ENCODE peak calls at places on chromosome 14, in six cellular contexts. C is GM13977; M is GM23338; R is coronary artery; K is stomach; F is CD8-positive, alpha-beta T cell. Z is an unnamed sample.

GRCh38 chr14:20400965-20401593 is 12.2 kb downstream of the TEP1 start:
- DNase-seq in C (no peak), K (no peak), R (no peak), M (no peak), F (no peak), Z (no peak)

GRCh38 chr14:98207466-98207865 is 1064.5 kb downstream of the BCL11B start:
- DNase-seq in F (no peak), M (no peak), K (no peak), C (no peak), R (no peak), Z (no peak)

GRCh38 chr14:41051801-41052200 is 554.9 kb upstream of the LRFN5 start:
- DNase-seq in C (no peak), K (no peak), F (no peak), R (no peak), M (peak), Z (no peak)

GRCh38 chr14:98564541-98564940 is 707.5 kb downstream of the BCL11B start:
- DNase-seq in F (no peak), R (no peak), C (no peak), M (no peak), K (no peak), Z (no peak)

GRCh38 chr14:69014829-69015259 is 35.7 kb upstream of the ACTN1 start:
- DNase-seq in C (no peak), M (no peak), F (no peak), K (no peak), R (no peak), Z (no peak)

GRCh38 chr14:71698698-71699097 is 233.5 kb upstream of the RGS6 start:
- DNase-seq in F (no peak), K (no peak), M (no peak), R (no peak), C (no peak), Z (peak)

GRCh38 chr14:46259536-46259935 is 392.0 kb downstream of the RPL10L start:
- DNase-seq in M (peak), R (no peak), K (no peak), F (no peak), C (no peak), Z (no peak)

GRCh38 chr14:38941485-38941884 is 161.6 kb downstream of the SEC23A start:
- DNase-seq in F (no peak), C (no peak), K (no peak), M (peak), R (no peak), Z (no peak)

GRCh38 chr14:86003998-86004397 is 474.1 kb downstream of the FLRT2 start:
- DNase-seq in M (no peak), C (no peak), R (no peak), F (no peak), K (no peak), Z (peak)

GRCh38 chr14:96264850-96265249 is 8.8 kb downstream of the BDKRB1 start:
- DNase-seq in K (no peak), F (no peak), R (no peak), M (peak), C (no peak), Z (peak)

GRCh38 chr14:30558362-30558674 is 640 bp upstream of the G2E3 start:
- DNase-seq in K (no peak), M (no peak), R (no peak), F (no peak), C (no peak), Z (no peak)

GRCh38 chr14:64956697-64957412 is 14.3 kb upstream of the GPX2 start:
- DNase-seq in C (no peak), F (no peak), K (no peak), M (no peak), R (no peak), Z (no peak)

GRCh38 chr14:89296281-89296745 is 120.7 kb downstream of the FOXN3 start:
- DNase-seq in R (no peak), M (peak), C (no peak), F (no peak), K (no peak), Z (no peak)

GRCh38 chr14:24798911-24799310 is 164.9 kb upstream of the GZMB start:
- DNase-seq in K (no peak), M (peak), C (no peak), F (no peak), R (no peak), Z (no peak)

GRCh38 chr14:51807355-51807754 is 53.1 kb upstream of the GNG2 start:
- DNase-seq in F (no peak), K (no peak), M (no peak), C (no peak), R (no peak), Z (no peak)

GRCh38 chr14:88559852-88560251 is 3.0 kb upstream of the ZC3H14 start:
- DNase-seq in R (no peak), F (no peak), C (no peak), K (no peak), M (peak), Z (peak)

GRCh38 chr14:28704153-28704552 is 62.4 kb upstream of the FOXG1 start:
- DNase-seq in F (no peak), R (no peak), K (no peak), M (no peak), C (no peak), Z (no peak)

GRCh38 chr14:78959674-78960264 is 789.6 kb downstream of the NRXN3 start:
- DNase-seq in R (no peak), M (peak), F (peak), C (peak), K (peak), Z (peak)

GRCh38 chr14:76717508-76717907 is 43.8 kb upstream of the VASH1 start:
- DNase-seq in C (no peak), R (no peak), M (no peak), F (no peak), K (no peak), Z (no peak)

GRCh38 chr14:40417777-40418401 is 985.7 kb upstream of the FBXO33 start:
- DNase-seq in R (no peak), M (peak), F (no peak), C (peak), K (peak), Z (peak)

GRCh38 chr14:92692822-92693226 is 55.6 kb downstream of the LGMN start:
- DNase-seq in R (no peak), M (no peak), K (peak), F (peak), C (no peak), Z (peak)

GRCh38 chr14:41505491-41505890 is 101.2 kb upstream of the LRFN5 start:
- DNase-seq in R (no peak), K (no peak), F (no peak), M (peak), C (no peak), Z (peak)

GRCh38 chr14:23141706-23142467 is 22.8 kb upstream of the CEBPE start:
- DNase-seq in K (peak), F (no peak), R (peak), M (no peak), C (no peak), Z (peak)

GRCh38 chr14:68178282-68178681 is 358.7 kb downstream of the RAD51B start:
- DNase-seq in K (no peak), M (peak), R (no peak), F (no peak), C (no peak), Z (no peak)

GRCh38 chr14:99497894-99498293 is 16.7 kb downstream of the CCNK start:
- DNase-seq in R (no peak), K (no peak), C (no peak), F (no peak), M (no peak), Z (no peak)

GRCh38 chr14:61130512-61131260 is 149.6 kb downstream of the SLC38A6 start:
- DNase-seq in R (no peak), C (no peak), K (no peak), M (no peak), F (no peak), Z (no peak)

DNA sequence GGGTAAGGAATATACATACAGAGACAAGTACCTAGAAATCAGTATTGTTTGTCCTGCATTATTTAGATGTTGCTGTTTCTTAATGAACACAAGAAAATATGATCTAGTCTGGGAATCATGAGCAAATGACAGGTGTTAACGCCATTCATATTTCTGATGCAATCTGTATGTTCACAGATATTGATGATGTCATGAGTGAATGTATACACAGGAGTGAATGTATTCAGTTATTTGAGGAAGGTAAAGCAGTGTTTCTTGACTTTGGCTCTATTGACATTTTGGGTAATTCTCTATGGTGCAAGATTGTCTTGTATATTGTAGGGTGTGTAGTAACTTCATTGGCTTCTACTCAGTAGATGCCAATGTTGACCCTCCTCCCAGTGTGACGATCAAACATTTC is 26.7 kb upstream of the RTL1 start:
- DNase-seq in R (no peak), K (no peak), F (no peak), C (no peak), M (no peak), Z (no peak)
- TF ChIP-seq CTCF in R (no peak), K (no peak), F (no peak), C (no peak), M (no peak), Z (no peak)

DNA sequence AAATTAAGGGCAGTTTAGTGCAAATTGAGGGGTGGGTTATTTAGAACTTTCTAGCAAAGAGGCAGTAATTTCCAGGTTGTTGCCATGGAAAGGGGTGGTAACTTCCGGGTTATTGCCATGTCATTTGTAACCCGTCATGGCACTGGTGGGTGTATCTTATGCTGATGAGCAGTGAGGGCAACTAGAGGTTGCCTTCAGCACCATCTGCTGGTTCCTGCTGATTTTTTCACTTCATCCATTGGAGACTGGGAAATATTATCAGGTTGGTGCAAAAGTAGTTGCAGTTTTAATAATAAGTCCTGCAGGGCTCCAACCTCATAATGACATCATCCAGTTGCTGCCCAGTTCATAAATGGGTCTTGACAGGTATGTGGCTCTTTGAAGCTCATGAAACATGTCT is 24.4 kb upstream of the SERPINA4 start:
- DNase-seq in M (peak), C (no peak), R (no peak), F (no peak), K (no peak), Z (peak)
- TF ChIP-seq CTCF in M (peak), C (no peak), R (no peak), F (no peak), K (no peak), Z (peak)

GRCh38 chr14:59187802-59188460 is 536 bp upstream of the DAAM1 start:
- DNase-seq in M (peak), F (peak), K (no peak), C (no peak), R (no peak), Z (no peak)

GRCh38 chr14:59188461-59189280 is at the start of gene DAAM1:
- DNase-seq in C (peak), K (peak), F (peak), R (peak), M (peak), Z (peak)

GRCh38 chr14:59189281-59189821 is 884 bp downstream of the DAAM1 start:
- DNase-seq in K (no peak), C (no peak), F (peak), M (peak), R (peak), Z (peak)

GRCh38 chr14:59189822-59190368 is 1.4 kb downstream of the DAAM1 start:
- DNase-seq in R (peak), F (peak), C (peak), M (peak), K (peak), Z (peak)

DNA sequence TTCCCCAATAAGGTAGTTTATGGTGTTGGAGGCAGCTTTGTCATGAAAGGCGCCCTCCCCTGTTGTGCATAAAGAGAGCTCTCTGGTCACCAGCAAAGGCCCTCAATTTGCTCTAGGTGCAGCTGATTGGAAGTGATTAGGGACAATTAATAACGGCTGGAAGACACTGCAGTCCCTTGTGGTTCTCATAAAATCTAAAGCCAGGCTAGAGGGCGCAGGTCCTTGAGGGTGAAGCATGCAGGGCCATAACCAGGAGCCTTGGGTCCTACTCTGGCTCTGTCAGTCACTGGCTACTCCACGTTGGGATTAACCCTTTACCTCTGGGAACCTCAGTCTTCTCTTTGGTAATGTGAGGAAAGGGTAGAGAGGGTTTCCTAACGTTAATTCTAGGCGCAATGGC is 1.9 kb downstream of the DAAM1 start:
- DNase-seq in K (no peak), C (peak), F (no peak), R (no peak), M (peak), Z (peak)
- TF ChIP-seq CTCF in K (no peak), C (peak), F (no peak), R (no peak), M (peak), Z (peak)

DNA sequence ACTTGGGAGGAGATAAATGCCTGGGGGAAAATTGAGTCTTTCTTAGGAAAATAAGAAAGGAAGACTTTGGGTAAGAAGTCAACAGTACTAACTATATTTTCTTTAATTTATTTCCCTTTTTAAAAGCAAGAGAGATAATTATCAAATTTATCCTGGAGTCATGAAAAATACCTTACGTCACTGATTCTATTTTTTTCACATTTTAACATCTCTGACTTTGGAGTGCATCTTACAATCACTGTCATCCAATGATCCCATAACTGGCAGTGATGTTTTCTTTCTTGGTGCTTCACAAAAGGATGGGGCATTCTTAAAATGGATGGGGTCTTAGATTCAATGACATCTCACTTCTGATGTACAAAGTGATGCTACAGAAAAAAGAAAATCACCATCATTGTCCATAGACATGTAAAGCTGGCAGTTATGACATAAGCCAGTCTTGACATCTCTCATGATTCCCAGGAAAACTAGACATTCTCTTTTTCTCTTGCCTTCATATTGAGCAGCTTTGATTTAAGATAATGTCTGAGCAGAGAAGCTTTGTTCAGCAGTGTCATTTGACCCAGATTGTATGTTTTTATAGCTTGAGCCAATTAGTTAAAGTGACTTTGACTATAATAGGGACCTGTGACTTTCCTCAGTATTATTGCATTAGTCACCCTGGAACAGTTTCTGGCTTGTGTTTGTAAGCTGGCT is 236.2 kb downstream of the EGLN3 start:
- DNase-seq in K (no peak), F (no peak), M (no peak), C (no peak), R (no peak), Z (no peak)
- TF ChIP-seq CTCF in K (no peak), F (no peak), M (no peak), C (no peak), R (no peak), Z (no peak)

GRCh38 chr14:50388256-50388931 is 8.3 kb downstream of the CDKL1 start:
- DNase-seq in F (no peak), R (no peak), K (peak), C (no peak), M (peak), Z (no peak)
- TF ChIP-seq CTCF in F (no peak), R (no peak), K (no peak), C (no peak), M (peak), Z (no peak)

GRCh38 chr14:103735439-103735814 is 19.8 kb downstream of the ZFYVE21 start:
- DNase-seq in C (no peak), K (no peak), M (no peak), R (peak), F (no peak), Z (no peak)
- TF ChIP-seq CTCF in C (no peak), K (no peak), M (no peak), R (no peak), F (no peak), Z (no peak)

GRCh38 chr14:103679351-103679750 is 35.9 kb downstream of the XRCC3 start:
- DNase-seq in K (peak), F (peak), R (no peak), M (peak), C (peak), Z (peak)
- TF ChIP-seq CTCF in K (no peak), F (peak), R (no peak), M (peak), C (peak), Z (peak)

DNA sequence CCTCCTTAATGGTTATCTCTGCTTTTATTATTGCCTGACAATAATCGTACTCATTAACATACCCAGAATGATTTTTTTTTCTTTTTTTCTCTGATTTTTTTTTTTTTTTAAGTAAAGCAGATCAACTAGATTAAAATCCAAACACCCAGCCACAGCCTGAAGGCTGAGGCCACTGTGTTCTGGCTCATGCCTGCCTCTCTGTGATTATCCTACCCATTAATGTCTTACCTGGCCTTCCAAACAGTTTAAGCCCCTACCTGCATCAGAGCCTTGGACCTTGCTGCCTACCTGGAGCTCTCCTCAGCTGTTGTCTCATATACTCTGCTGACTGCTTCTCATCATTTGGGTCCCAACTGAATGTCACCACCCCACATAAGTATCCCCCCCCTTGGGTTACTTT is 6.8 kb upstream of the TMED10 start:
- DNase-seq in K (no peak), M (no peak), R (no peak), C (no peak), F (no peak), Z (no peak)
- TF ChIP-seq CTCF in K (no peak), M (no peak), R (no peak), C (no peak), F (no peak), Z (no peak)

GRCh38 chr14:106372870-106373657 is 846.7 kb downstream of the TMEM121 start:
- DNase-seq in F (peak), M (peak), K (peak), R (no peak), C (peak), Z (no peak)
- TF ChIP-seq CTCF in F (peak), M (peak), K (no peak), R (no peak), C (peak), Z (no peak)

GRCh38 chr14:73168691-73169090 is 32.4 kb downstream of the PSEN1 start:
- DNase-seq in C (no peak), K (no peak), M (no peak), R (no peak), F (no peak), Z (no peak)
- TF ChIP-seq CTCF in C (no peak), K (no peak), M (no peak), R (no peak), F (no peak), Z (no peak)